ENCODE peak calls at places on chromosome 6, in seven cellular contexts. E is ovary, W is A549, H is H1, I is K562, Y is HepG2, S is sigmoid colon. Z is an unnamed sample. For H3K4me1, the result is how much of the 10 kb centered on the place peaks cover.

GRCh38 chr6:55706048-55706447 is 127.1 kb upstream of the HMGCLL1 start:
- DNase-seq in Y (no peak), I (no peak), H (no peak), W (no peak), E (no peak), S (no peak), Z (no peak)

GRCh38 chr6:48476257-48476656 is 365.3 kb upstream of the PTCHD4 start:
- DNase-seq in W (peak), S (no peak), E (no peak), Y (peak), I (no peak), H (peak), Z (no peak)

GRCh38 chr6:166936079-166936787 is 20.1 kb downstream of the RNASET2 start:
- DNase-seq in H (no peak), W (no peak), I (no peak), S (no peak), E (no peak), Y (no peak), Z (no peak)

GRCh38 chr6:102215425-102215824 is 821.9 kb downstream of the GRIK2 start:
- DNase-seq in I (no peak), W (no peak), E (no peak), S (no peak), H (no peak), Y (no peak), Z (no peak)

GRCh38 chr6:42281570-42281969 is 63.9 kb upstream of the MRPS10 start:
- DNase-seq in I (no peak), S (no peak), E (no peak), Y (no peak), W (no peak), H (no peak), Z (no peak)

GRCh38 chr6:35919827-35920751 is 809 bp downstream of the SRPK1 start:
- DNase-seq in Y (peak), H (no peak), E (no peak), W (peak), I (peak), S (peak), Z (no peak)

GRCh38 chr6:90471297-90471696 is 115.6 kb downstream of the MAP3K7 start:
- DNase-seq in W (no peak), Y (no peak), S (no peak), I (no peak), H (no peak), E (no peak), Z (no peak)

GRCh38 chr6:100461920-100462295 is 2.8 kb downstream of the SIM1 start:
- DNase-seq in S (no peak), I (no peak), Y (no peak), E (no peak), H (no peak), W (no peak), Z (no peak)

GRCh38 chr6:112883095-112883494 is 536.0 kb downstream of the RFPL4B start:
- DNase-seq in Y (no peak), H (no peak), I (no peak), W (no peak), E (no peak), S (no peak), Z (no peak)

GRCh38 chr6:72975346-72975745 is 249.9 kb downstream of the KHDC1L start:
- DNase-seq in S (no peak), W (no peak), H (no peak), Y (no peak), I (no peak), E (no peak), Z (no peak)

GRCh38 chr6:140774080-140774505 is 1358.6 kb upstream of the GJE1 start:
- DNase-seq in Y (no peak), E (no peak), I (no peak), S (no peak), H (no peak), W (no peak), Z (no peak)

GRCh38 chr6:45423111-45423900 is 45.6 kb upstream of the SUPT3H start:
- DNase-seq in E (peak), W (no peak), S (peak), H (no peak), I (no peak), Y (no peak), Z (peak)

GRCh38 chr6:148415511-148416286 is 73.1 kb downstream of the SASH1 start:
- DNase-seq in W (no peak), H (no peak), S (no peak), Y (no peak), E (no peak), I (no peak), Z (no peak)

GRCh38 chr6:6689413-6690143 is 101.1 kb downstream of the LY86 start:
- DNase-seq in H (no peak), E (no peak), Y (no peak), S (no peak), I (no peak), W (no peak), Z (no peak)

GRCh38 chr6:75870389-75870788 is 121.3 kb downstream of the MYO6 start:
- DNase-seq in S (no peak), W (no peak), I (no peak), E (no peak), H (no peak), Y (no peak), Z (no peak)

GRCh38 chr6:46914279-46914810 is 7.4 kb downstream of the ADGRF5 start:
- DNase-seq in Y (no peak), H (no peak), I (no peak), S (no peak), E (no peak), W (no peak), Z (no peak)

GRCh38 chr6:148857817-148858390 is 111.1 kb downstream of the UST start:
- DNase-seq in Y (no peak), H (no peak), E (no peak), I (no peak), W (no peak), S (no peak), Z (no peak)

GRCh38 chr6:141552031-141552430 is 580.7 kb upstream of the GJE1 start:
- DNase-seq in H (no peak), I (no peak), S (no peak), W (peak), Y (no peak), E (no peak), Z (no peak)

GRCh38 chr6:123715243-123715863 is 78.6 kb upstream of the TRDN start:
- DNase-seq in E (no peak), I (peak), H (no peak), S (no peak), Y (peak), W (peak), Z (no peak)

GRCh38 chr6:33433560-33434191 is 13.8 kb downstream of the SYNGAP1 start:
- DNase-seq in S (peak), H (no peak), I (no peak), E (peak), W (no peak), Y (no peak), Z (no peak)

GRCh38 chr6:106746660-106747059 is 117.3 kb downstream of the QRSL1 start:
- DNase-seq in S (no peak), E (no peak), W (peak), I (no peak), Y (peak), H (no peak), Z (no peak)

GRCh38 chr6:106749611-106750010 is 120.2 kb downstream of the QRSL1 start:
- DNase-seq in S (no peak), E (no peak), Y (no peak), I (no peak), H (no peak), W (no peak), Z (no peak)

GRCh38 chr6:106747139-106747538 is 117.8 kb downstream of the QRSL1 start:
- DNase-seq in W (no peak), S (no peak), E (no peak), I (no peak), H (no peak), Y (no peak), Z (no peak)

GRCh38 chr6:106750146-106750900 is 120.9 kb downstream of the QRSL1 start:
- DNase-seq in H (no peak), I (no peak), E (no peak), W (no peak), S (no peak), Y (no peak), Z (no peak)

GRCh38 chr6:106748547-106749207 is 119.3 kb downstream of the QRSL1 start:
- DNase-seq in E (no peak), S (no peak), H (peak), Y (no peak), I (no peak), W (no peak), Z (no peak)
- TF ChIP-seq CTCF in E (no peak), S (no peak), H (peak), Y (no peak), I (no peak), W (no peak), Z (no peak)

GRCh38 chr6:163442336-163442735 is 27.8 kb downstream of the QKI start:
- DNase-seq in E (no peak), H (no peak), S (no peak), Y (no peak), W (no peak), I (no peak), Z (no peak)

GRCh38 chr6:163449076-163449475 is 34.6 kb downstream of the QKI start:
- DNase-seq in S (no peak), H (no peak), W (no peak), Y (no peak), I (no peak), E (no peak), Z (no peak)

GRCh38 chr6:163443985-163444553 is 29.6 kb downstream of the QKI start:
- DNase-seq in E (no peak), Y (peak), W (no peak), H (no peak), I (peak), S (no peak), Z (no peak)

GRCh38 chr6:163446529-163446928 is 32.0 kb downstream of the QKI start:
- DNase-seq in Y (peak), S (no peak), W (no peak), H (no peak), I (no peak), E (no peak), Z (no peak)
- TF ChIP-seq EP300 in Y (no peak), S (no peak), W (no peak), H (no peak), I (no peak), E (no peak), Z (no peak)

GRCh38 chr6:37501632-37502466 is 2.2 kb upstream of the CCDC167 start:
- DNase-seq in I (no peak), E (no peak), Y (no peak), S (no peak), W (no peak), H (no peak), Z (no peak)
- H3K4me1 ChIP-seq in I (under half), E (under half), Y (under half), S (under half), W (under half), H (under half), Z (under half)

DNA sequence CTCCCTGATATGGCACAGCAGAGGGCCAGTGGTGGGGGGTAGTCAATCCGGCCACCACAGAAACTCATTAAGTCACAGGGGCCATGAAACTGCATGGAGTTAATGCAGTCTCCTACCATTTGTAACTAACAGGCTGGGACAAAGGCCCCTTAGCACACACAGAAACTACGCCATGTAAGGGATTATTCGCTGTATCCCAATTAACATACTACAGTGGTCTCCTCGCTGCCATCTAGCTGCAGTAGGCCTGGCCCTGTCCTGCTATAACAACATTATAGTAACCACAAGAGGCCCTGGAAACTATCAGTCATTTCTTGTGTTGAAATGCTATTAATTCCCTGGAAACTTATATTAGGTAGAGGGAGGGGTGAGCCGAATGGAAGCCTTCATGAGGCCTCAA is 72.3 kb upstream of the CCN2 start:
- DNase-seq in I (no peak), W (no peak), Y (peak), E (no peak), H (no peak), S (no peak), Z (no peak)
- TF ChIP-seq CTCF in I (no peak), W (no peak), Y (peak), E (no peak), H (peak), S (no peak), Z (no peak)

DNA sequence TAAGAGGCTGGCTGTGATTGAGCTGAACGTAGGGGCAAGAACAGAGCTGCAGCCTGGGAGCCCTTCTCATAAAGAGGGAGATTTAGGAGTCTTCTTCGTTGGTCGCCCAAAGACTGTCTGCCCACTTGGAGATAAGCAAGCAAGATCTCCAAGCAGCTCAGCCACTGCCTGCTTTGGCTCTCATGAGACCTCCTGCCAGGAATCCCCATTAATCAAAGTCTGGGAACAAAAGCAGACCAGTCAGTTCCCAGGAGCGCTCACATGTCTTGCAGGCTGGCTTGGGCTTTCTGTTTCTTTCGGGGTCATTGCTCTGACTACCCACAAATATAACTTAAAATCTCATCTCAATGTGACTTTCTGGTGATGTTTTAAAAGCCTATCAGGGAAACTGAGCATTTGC is 2.4 kb upstream of the ANKRD6 start:
- DNase-seq in Y (no peak), W (no peak), I (no peak), S (no peak), E (no peak), H (no peak), Z (no peak)
- TF ChIP-seq EP300 in Y (no peak), W (no peak), I (no peak), S (no peak), E (no peak), H (no peak), Z (no peak)

DNA sequence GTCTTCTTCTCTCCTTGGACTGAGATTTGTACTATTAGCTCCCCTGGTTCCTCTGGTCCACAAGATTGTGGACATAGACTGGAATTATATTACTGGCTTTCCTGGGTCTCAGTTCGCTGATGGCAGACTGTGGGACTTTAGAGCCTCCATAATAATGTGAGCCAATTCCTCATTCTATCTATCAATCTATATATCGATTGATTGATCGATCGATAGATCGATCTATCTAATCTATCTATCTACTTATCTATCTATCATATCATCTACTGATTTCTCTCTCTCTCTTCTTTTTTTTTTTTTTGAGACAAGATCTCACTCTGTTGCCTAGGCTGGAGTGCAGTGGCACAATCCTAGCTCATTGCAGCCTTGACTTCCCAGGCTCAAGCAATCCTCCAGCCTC is 51.5 kb upstream of the DDR1 start:
- DNase-seq in H (no peak), I (no peak), Y (no peak), S (no peak), W (no peak), E (no peak), Z (no peak)
- H3K4me1 ChIP-seq in H (under half), I (under half), Y (under half), S (under half), W (under half), E (under half), Z (under half)

DNA sequence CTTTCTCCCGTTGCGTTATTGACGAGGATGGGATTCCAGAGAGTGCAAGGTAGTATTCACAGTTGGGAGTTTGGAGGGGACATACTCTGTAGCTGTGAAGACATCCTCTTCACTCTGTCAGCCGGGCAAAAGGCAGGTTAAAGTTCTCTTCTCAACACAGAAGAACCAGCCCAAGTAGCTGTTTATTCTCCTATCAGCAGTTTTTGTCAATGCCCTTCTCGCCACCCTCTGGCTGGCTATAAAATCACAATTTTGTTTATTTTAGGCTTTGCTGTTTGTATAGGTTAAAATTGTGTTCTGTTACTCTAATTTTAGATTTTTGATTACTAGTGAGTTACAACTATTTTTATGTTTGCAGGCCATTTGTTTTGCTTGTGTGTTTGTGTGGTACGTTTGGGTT is 37.9 kb upstream of the MAS1 start:
- DNase-seq in W (peak), E (no peak), I (no peak), S (no peak), H (no peak), Y (no peak), Z (no peak)
- TF ChIP-seq CTCF in W (peak), E (no peak), I (peak), S (no peak), H (peak), Y (peak), Z (no peak)